ENCODE peak calls at places on chromosomes 5 and 9, in nine cellular contexts. One of them, this sample, is unnamed.

GRCh38 chr5:6902597-6902996 is 189.4 kb downstream of the TENT4A start:
- DNase-seq in brain microvascular endothelial cell: no peak
- DNase-seq in RWPE2: no peak
- DNase-seq in endodermal cell: no peak
- DNase-seq in aorta: no peak
- DNase-seq in H9: no peak
- DNase-seq in ovary: no peak
- DNase-seq in breast epithelium: no peak
- DNase-seq in keratinocyte: no peak
- DNase-seq in this sample: no peak

GRCh38 chr5:157839157-157839795 is 19.7 kb downstream of the CLINT1 start:
- DNase-seq in breast epithelium: no peak
- DNase-seq in aorta: no peak
- DNase-seq in endodermal cell: no peak
- DNase-seq in brain microvascular endothelial cell: no peak
- DNase-seq in ovary: no peak
- DNase-seq in H9: no peak
- DNase-seq in RWPE2: no peak
- DNase-seq in keratinocyte: no peak
- DNase-seq in this sample: no peak

GRCh38 chr5:135880801-135881200 is 14.8 kb downstream of the IL9 start:
- DNase-seq in H9: no peak
- DNase-seq in ovary: no peak
- DNase-seq in RWPE2: no peak
- DNase-seq in breast epithelium: no peak
- DNase-seq in brain microvascular endothelial cell: no peak
- DNase-seq in keratinocyte: no peak
- DNase-seq in endodermal cell: no peak
- DNase-seq in aorta: no peak
- DNase-seq in this sample: no peak

GRCh38 chr5:34474573-34475021 is 181.5 kb upstream of the RAI14 start:
- DNase-seq in brain microvascular endothelial cell: peak; percentile 44
- DNase-seq in ovary: no peak
- DNase-seq in H9: peak; percentile 56
- DNase-seq in aorta: no peak
- DNase-seq in keratinocyte: no peak
- DNase-seq in breast epithelium: no peak
- DNase-seq in endodermal cell: peak; percentile 67
- DNase-seq in RWPE2: no peak
- DNase-seq in this sample: peak; percentile 24

GRCh38 chr5:79297661-79298060 is 61.7 kb downstream of the JMY start:
- DNase-seq in brain microvascular endothelial cell: no peak
- DNase-seq in ovary: no peak
- DNase-seq in aorta: no peak
- DNase-seq in keratinocyte: no peak
- DNase-seq in breast epithelium: no peak
- DNase-seq in RWPE2: no peak
- DNase-seq in H9: no peak
- DNase-seq in endodermal cell: no peak
- DNase-seq in this sample: no peak

GRCh38 chr9:28648723-28649122 is 1075.4 kb upstream of the C9orf72 start:
- DNase-seq in H9: no peak
- DNase-seq in ovary: no peak
- DNase-seq in aorta: no peak
- DNase-seq in brain microvascular endothelial cell: no peak
- DNase-seq in keratinocyte: no peak
- DNase-seq in endodermal cell: no peak
- DNase-seq in RWPE2: no peak
- DNase-seq in breast epithelium: no peak
- DNase-seq in this sample: no peak

GRCh38 chr5:35838370-35839042 is 18.2 kb upstream of the IL7R start:
- DNase-seq in aorta: no peak
- DNase-seq in RWPE2: no peak
- DNase-seq in endodermal cell: no peak
- DNase-seq in ovary: no peak
- DNase-seq in brain microvascular endothelial cell: no peak
- DNase-seq in keratinocyte: no peak
- DNase-seq in breast epithelium: no peak
- DNase-seq in H9: no peak
- DNase-seq in this sample: no peak

GRCh38 chr9:136570191-136570845 is 24.5 kb upstream of the NOTCH1 start:
- DNase-seq in ovary: no peak
- DNase-seq in aorta: no peak
- DNase-seq in brain microvascular endothelial cell: no peak
- DNase-seq in keratinocyte: no peak
- DNase-seq in endodermal cell: no peak
- DNase-seq in H9: no peak
- DNase-seq in breast epithelium: no peak
- DNase-seq in RWPE2: no peak
- DNase-seq in this sample: no peak

GRCh38 chr5:80975065-80975464 is 14.9 kb downstream of the RASGRF2 start:
- DNase-seq in H9: no peak
- DNase-seq in endodermal cell: no peak
- DNase-seq in RWPE2: no peak
- DNase-seq in aorta: no peak
- DNase-seq in brain microvascular endothelial cell: peak; percentile 12
- DNase-seq in keratinocyte: no peak
- DNase-seq in breast epithelium: no peak
- DNase-seq in ovary: no peak
- DNase-seq in this sample: no peak

GRCh38 chr5:103224118-103224893 is 34.3 kb upstream of the MACIR start:
- DNase-seq in brain microvascular endothelial cell: peak; percentile 82
- DNase-seq in aorta: no peak
- DNase-seq in endodermal cell: peak; percentile 86
- DNase-seq in keratinocyte: peak; percentile 19
- DNase-seq in ovary: peak; percentile 22
- DNase-seq in H9: peak; percentile 80
- DNase-seq in breast epithelium: no peak
- DNase-seq in RWPE2: no peak
- DNase-seq in this sample: peak; percentile 41

GRCh38 chr9:115482747-115483146 is 364.8 kb upstream of the TNC start:
- DNase-seq in breast epithelium: no peak
- DNase-seq in ovary: no peak
- DNase-seq in endodermal cell: no peak
- DNase-seq in keratinocyte: no peak
- DNase-seq in H9: no peak
- DNase-seq in aorta: no peak
- DNase-seq in RWPE2: no peak
- DNase-seq in brain microvascular endothelial cell: no peak
- DNase-seq in this sample: no peak

GRCh38 chr5:100777680-100778281 is 125.3 kb downstream of the ST8SIA4 start:
- DNase-seq in H9: no peak
- DNase-seq in RWPE2: peak; percentile 69
- DNase-seq in brain microvascular endothelial cell: peak; percentile 75
- DNase-seq in breast epithelium: no peak
- DNase-seq in aorta: peak; percentile 44
- DNase-seq in ovary: no peak
- DNase-seq in keratinocyte: no peak
- DNase-seq in endodermal cell: no peak
- DNase-seq in this sample: no peak

DNA sequence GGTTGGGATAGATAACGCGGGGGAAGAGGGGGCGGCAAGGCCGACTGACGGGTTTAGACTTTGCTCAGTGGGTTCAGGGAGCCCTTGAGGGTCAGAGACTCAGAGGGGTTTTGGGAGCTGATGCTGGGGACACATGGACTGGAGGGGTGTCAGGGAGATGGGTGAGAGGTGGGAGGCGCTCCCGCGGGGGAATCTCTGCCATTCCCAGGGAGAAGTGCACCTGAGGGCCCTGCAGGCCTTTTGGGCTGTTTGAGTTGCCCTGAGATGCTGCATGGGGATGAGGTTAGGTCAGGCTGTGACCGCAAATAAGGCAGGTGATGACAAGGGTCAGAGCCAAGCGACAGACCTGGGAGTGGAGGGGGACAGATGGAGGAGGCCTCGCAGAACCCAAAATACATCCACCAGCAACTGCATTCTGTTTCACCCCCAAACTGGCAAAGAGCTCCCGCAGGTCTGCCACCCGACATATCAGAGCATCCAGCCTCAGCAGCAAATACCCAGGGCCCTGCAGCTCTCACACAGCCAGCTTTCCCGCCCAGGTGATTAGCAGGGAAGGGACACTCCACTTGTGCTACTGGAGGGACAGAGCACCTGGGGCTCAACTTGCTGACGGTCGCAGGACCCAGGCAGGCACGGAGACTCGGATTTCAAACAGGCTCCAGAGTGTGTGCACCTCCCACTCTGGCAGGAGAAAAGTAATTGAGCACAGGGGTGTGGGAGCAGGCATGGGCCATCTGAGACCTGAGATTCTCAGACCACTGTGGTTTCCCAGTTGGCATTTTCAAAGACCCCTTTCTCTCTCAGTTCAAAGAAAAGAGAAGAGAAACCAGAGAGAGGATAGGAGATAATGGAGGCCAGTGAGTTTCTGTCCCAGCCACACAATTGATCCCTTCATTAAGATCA is 26.4 kb downstream of the TMOD1 start:
- DNase-seq in RWPE2: no peak
- DNase-seq in brain microvascular endothelial cell: no peak
- DNase-seq in H9: peak; percentile 58
- DNase-seq in endodermal cell: peak; percentile 75
- DNase-seq in aorta: no peak
- DNase-seq in keratinocyte: no peak
- DNase-seq in breast epithelium: no peak
- DNase-seq in ovary: no peak
- DNase-seq in this sample: no peak
- H3K27ac ChIP-seq in RWPE2: no peak overlapping the region
- H3K27ac ChIP-seq in brain microvascular endothelial cell: no peak overlapping the region
- H3K27ac ChIP-seq in H9: peak overlapping the region; percentile 49
- H3K27ac ChIP-seq in endodermal cell: peak overlapping the region; percentile 50
- H3K27ac ChIP-seq in aorta: peak overlapping the region; percentile 22
- H3K27ac ChIP-seq in keratinocyte: no peak overlapping the region
- H3K27ac ChIP-seq in breast epithelium: peak overlapping the region; percentile 82
- H3K27ac ChIP-seq in ovary: peak overlapping the region; percentile 46
- H3K27ac ChIP-seq in this sample: no peak overlapping the region

GRCh38 chr5:172481011-172481410 is 26.7 kb upstream of the SH3PXD2B start:
- DNase-seq in brain microvascular endothelial cell: no peak
- DNase-seq in endodermal cell: no peak
- DNase-seq in keratinocyte: no peak
- DNase-seq in ovary: no peak
- DNase-seq in H9: no peak
- DNase-seq in aorta: no peak
- DNase-seq in breast epithelium: no peak
- DNase-seq in RWPE2: no peak
- DNase-seq in this sample: no peak
- H3K27ac ChIP-seq in brain microvascular endothelial cell: no peak overlapping the region
- H3K27ac ChIP-seq in endodermal cell: no peak overlapping the region
- H3K27ac ChIP-seq in keratinocyte: no peak overlapping the region
- H3K27ac ChIP-seq in ovary: no peak overlapping the region
- H3K27ac ChIP-seq in H9: no peak overlapping the region
- H3K27ac ChIP-seq in aorta: no peak overlapping the region
- H3K27ac ChIP-seq in breast epithelium: no peak overlapping the region
- H3K27ac ChIP-seq in RWPE2: no peak overlapping the region
- H3K27ac ChIP-seq in this sample: no peak overlapping the region

GRCh38 chr5:130321931-130322330 is 417.7 kb downstream of the CHSY3 start:
- DNase-seq in breast epithelium: no peak
- DNase-seq in brain microvascular endothelial cell: no peak
- DNase-seq in keratinocyte: no peak
- DNase-seq in H9: no peak
- DNase-seq in RWPE2: no peak
- DNase-seq in endodermal cell: no peak
- DNase-seq in aorta: no peak
- DNase-seq in ovary: no peak
- DNase-seq in this sample: no peak

DNA sequence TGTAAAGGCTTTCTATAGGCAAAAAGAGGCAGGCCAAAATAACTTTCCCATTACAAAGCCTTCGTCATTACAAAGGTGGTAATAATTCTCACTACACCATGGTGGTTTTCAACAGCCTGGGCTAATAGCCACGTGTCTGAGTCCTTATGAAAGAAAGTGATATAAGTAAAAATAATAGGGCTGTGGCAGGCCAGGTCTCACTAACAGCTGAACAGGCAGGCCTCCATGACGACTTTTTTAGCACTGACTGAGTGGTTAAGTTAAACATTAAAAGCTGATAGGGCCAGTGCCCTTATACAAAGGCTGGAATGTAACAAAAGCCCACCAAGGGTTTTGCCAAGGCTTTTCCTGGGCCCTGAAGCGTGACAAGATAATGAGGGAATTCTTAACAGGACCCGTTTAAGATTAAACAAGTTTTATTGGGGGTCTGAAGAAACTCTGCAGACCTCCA is 412.7 kb downstream of the CHSY3 start:
- DNase-seq in breast epithelium: no peak
- DNase-seq in aorta: no peak
- DNase-seq in brain microvascular endothelial cell: no peak
- DNase-seq in ovary: no peak
- DNase-seq in RWPE2: no peak
- DNase-seq in H9: no peak
- DNase-seq in endodermal cell: peak; percentile 53
- DNase-seq in keratinocyte: no peak
- DNase-seq in this sample: no peak
- H3K27ac ChIP-seq in breast epithelium: no peak overlapping the region
- H3K27ac ChIP-seq in aorta: no peak overlapping the region
- H3K27ac ChIP-seq in brain microvascular endothelial cell: no peak overlapping the region
- H3K27ac ChIP-seq in ovary: no peak overlapping the region
- H3K27ac ChIP-seq in RWPE2: no peak overlapping the region
- H3K27ac ChIP-seq in H9: no peak overlapping the region
- H3K27ac ChIP-seq in endodermal cell: peak overlapping the region; percentile 55
- H3K27ac ChIP-seq in keratinocyte: no peak overlapping the region
- H3K27ac ChIP-seq in this sample: no peak overlapping the region

GRCh38 chr9:132406554-132407122 is at the start of gene TTF1:
- DNase-seq in breast epithelium: peak; percentile 80
- DNase-seq in brain microvascular endothelial cell: peak; percentile 80
- DNase-seq in RWPE2: peak; percentile 87
- DNase-seq in endodermal cell: peak; percentile 97
- DNase-seq in aorta: peak; percentile 95
- DNase-seq in ovary: peak; percentile 88
- DNase-seq in H9: peak; percentile 95
- DNase-seq in keratinocyte: peak; percentile 35
- DNase-seq in this sample: peak; percentile 95
- H3K27ac ChIP-seq in breast epithelium: peak within 1 kb of the TSS; percentile 26
- H3K27ac ChIP-seq in brain microvascular endothelial cell: peak within 1 kb of the TSS; percentile 55
- H3K27ac ChIP-seq in RWPE2: no peak within 1 kb of the TSS
- H3K27ac ChIP-seq in endodermal cell: peak within 1 kb of the TSS; percentile 55
- H3K27ac ChIP-seq in aorta: no peak within 1 kb of the TSS
- H3K27ac ChIP-seq in ovary: no peak within 1 kb of the TSS
- H3K27ac ChIP-seq in H9: no peak within 1 kb of the TSS
- H3K27ac ChIP-seq in keratinocyte: peak within 1 kb of the TSS; percentile 68
- H3K27ac ChIP-seq in this sample: peak within 1 kb of the TSS; percentile 74

This sample was measured in naive thymus-derived CD4-positive, alpha-beta T cell.